ENCODE peak calls at places on chromosomes 4 and X, in ten cellular contexts. N is hepatocyte; S is LHCN-M2; I is stimulated activated CD4-positive, alpha-beta T cell treated with anti-CD3 and anti-CD28 coated beads, Interleukin-4, amount 100 ng/mL, for 4 hours; P is KG1; O is NCI-H187; K is stimulated activated CD8-positive, alpha-beta memory T cell treated with anti-CD3 and anti-CD28 coated beads, Interleukin-7, amount 100 ng/mL, for 24 hours; Y is ureter; D is NCI-H460; G is SHP77 treated with DMSO at 0.1 percent for 48 hours. T is an unnamed sample.

GRCh38 chr4:140944539-140944938 is 188.4 kb upstream of the TBC1D9 start:
- DNase-seq in N (no peak), I (no peak), D (no peak), O (no peak), S (peak), K (no peak), P (no peak), Y (no peak), G (no peak), T (no peak)

GRCh38 chr4:151165205-151166000 is 66.0 kb downstream of the RPS3A start:
- DNase-seq in D (no peak), N (no peak), G (no peak), K (no peak), S (peak), P (no peak), I (no peak), O (no peak), Y (no peak), T (no peak)

GRCh38 chr4:174553828-174554227 is 31.5 kb upstream of the HPGD start:
- DNase-seq in Y (no peak), G (no peak), K (no peak), N (no peak), S (peak), O (no peak), D (no peak), P (no peak), I (no peak), T (no peak)

GRCh38 chrX:154136627-154137161 is 7.3 kb upstream of the OPN1LW start:
- DNase-seq in Y (peak), K (peak), I (peak), O (no peak), G (no peak), D (peak), S (peak), N (peak), P (no peak), T (peak)

GRCh38 chrX:39688576-39689373 is 409.0 kb downstream of the BCOR start:
- DNase-seq in G (no peak), K (no peak), N (peak), D (peak), Y (no peak), O (peak), P (no peak), S (peak), I (peak), T (peak)

GRCh38 chr4:164937576-164938270 is 39.7 kb downstream of the TRIM61 start:
- DNase-seq in G (no peak), Y (no peak), D (peak), S (no peak), P (no peak), N (peak), O (no peak), I (no peak), K (no peak), T (no peak)

GRCh38 chrX:120468071-120468470 is 1.0 kb downstream of the LAMP2 start:
- DNase-seq in K (no peak), O (no peak), I (no peak), S (no peak), G (no peak), D (no peak), P (no peak), N (no peak), Y (no peak), T (no peak)

GRCh38 chrX:28901637-28902036 is 314.4 kb downstream of the IL1RAPL1 start:
- DNase-seq in S (no peak), I (no peak), G (no peak), P (no peak), N (no peak), D (no peak), O (no peak), Y (no peak), K (no peak), T (no peak)

GRCh38 chrX:110276778-110277177 is 41.1 kb downstream of the AMMECR1 start:
- DNase-seq in I (no peak), Y (no peak), D (no peak), O (no peak), S (no peak), K (no peak), G (no peak), N (no peak), P (no peak), T (no peak)

GRCh38 chr4:83618431-83618830 is 82.5 kb downstream of the GPAT3 start:
- DNase-seq in D (peak), I (no peak), G (no peak), P (no peak), O (no peak), Y (no peak), N (peak), K (no peak), S (peak), T (no peak)

GRCh38 chrX:2336181-2336580 is 164.6 kb downstream of the DHRSX start:
- DNase-seq in K (no peak), S (no peak), D (no peak), P (no peak), Y (no peak), N (no peak), I (no peak), G (no peak), O (no peak), T (no peak)

GRCh38 chrX:49930046-49930445 is 7.7 kb downstream of the CLCN5 start:
- DNase-seq in Y (no peak), O (no peak), D (no peak), S (peak), N (no peak), K (no peak), P (no peak), I (no peak), G (no peak), T (no peak)

GRCh38 chr4:23324291-23324690 is 565.6 kb downstream of the PPARGC1A start:
- DNase-seq in G (no peak), K (no peak), I (no peak), P (no peak), Y (no peak), S (peak), N (no peak), O (no peak), D (no peak), T (no peak)

GRCh38 chr4:107283587-107284559 is 247.8 kb upstream of the DKK2 start:
- DNase-seq in O (no peak), I (no peak), S (peak), D (no peak), K (no peak), Y (no peak), P (no peak), N (peak), G (no peak), T (no peak)

GRCh38 chr4:38609614-38610013 is 54.4 kb upstream of the KLF3 start:
- DNase-seq in G (no peak), D (no peak), N (no peak), Y (no peak), S (no peak), I (no peak), O (no peak), P (no peak), K (no peak), T (no peak)

GRCh38 chr4:36737691-36738090 is 456.3 kb downstream of the DTHD1 start:
- DNase-seq in D (no peak), O (no peak), Y (no peak), N (no peak), G (no peak), I (no peak), S (no peak), K (no peak), P (no peak), T (no peak)

GRCh38 chr4:98027827-98028226 is 115.4 kb downstream of the STPG2 start:
- DNase-seq in O (no peak), D (peak), P (no peak), S (peak), I (no peak), G (no peak), Y (no peak), K (no peak), N (peak), T (no peak)

GRCh38 chrX:57379296-57379695 is 92.8 kb downstream of the FAAH2 start:
- DNase-seq in N (no peak), P (no peak), K (no peak), I (no peak), D (no peak), O (no peak), S (no peak), G (no peak), Y (no peak), T (no peak)

GRCh38 chr4:8849266-8850073 is 22.2 kb downstream of the HMX1 start:
- DNase-seq in I (no peak), Y (no peak), D (no peak), P (no peak), O (no peak), G (no peak), K (no peak), N (no peak), S (no peak), T (no peak)

GRCh38 chrX:2862404-2862803 is 33.7 kb downstream of the GYG2 start:
- DNase-seq in I (no peak), D (no peak), O (no peak), G (no peak), S (no peak), P (no peak), Y (no peak), N (no peak), K (no peak), T (no peak)

GRCh38 chr4:24104173-24104572 is 214.3 kb upstream of the PPARGC1A start:
- DNase-seq in P (no peak), K (no peak), Y (no peak), G (no peak), S (peak), O (no peak), I (no peak), D (no peak), N (no peak), T (no peak)

GRCh38 chr4:83890816-83891215 is 354.9 kb downstream of the GPAT3 start:
- DNase-seq in P (no peak), N (no peak), D (no peak), G (no peak), Y (no peak), S (peak), K (no peak), I (no peak), O (no peak), T (no peak)

GRCh38 chr4:67929447-67929846 is 33.8 kb downstream of the TMPRSS11A start:
- DNase-seq in S (peak), O (no peak), Y (no peak), G (no peak), P (no peak), N (no peak), I (no peak), K (no peak), D (no peak), T (no peak)

GRCh38 chrX:18997916-18998315 is 14.0 kb upstream of the PHKA2 start:
- DNase-seq in O (no peak), S (no peak), P (no peak), I (no peak), K (no peak), N (no peak), Y (no peak), G (no peak), D (no peak), T (no peak)

GRCh38 chrX:12137982-12138365 is 299 bp upstream of the FRMPD4 start:
- DNase-seq in S (peak), P (no peak), K (no peak), D (no peak), Y (no peak), O (no peak), I (no peak), N (no peak), G (no peak), T (no peak)

GRCh38 chr4:13164783-13165371 is 319.3 kb downstream of the RAB28 start:
- DNase-seq in I (no peak), O (no peak), P (no peak), D (no peak), Y (no peak), N (no peak), S (no peak), G (no peak), K (no peak), T (no peak)

GRCh38 chr4:67651536-67651935 is 49.4 kb downstream of the UBA6 start:
- DNase-seq in P (no peak), Y (no peak), I (no peak), G (no peak), N (no peak), O (no peak), S (no peak), D (no peak), K (no peak), T (no peak)

GRCh38 chr4:111961806-111962205 is 183.4 kb upstream of the FAM241A start:
- DNase-seq in S (peak), I (no peak), Y (no peak), K (no peak), D (no peak), N (no peak), P (no peak), O (no peak), G (no peak), T (no peak)

GRCh38 chr4:95548738-95549245 is at the start of gene UNC5C:
- DNase-seq in K (no peak), Y (peak), I (no peak), D (no peak), S (peak), O (no peak), G (no peak), P (no peak), N (peak), T (no peak)

GRCh38 chr4:24105183-24106039 is 215.6 kb upstream of the PPARGC1A start:
- DNase-seq in O (no peak), P (no peak), N (peak), K (no peak), I (no peak), G (no peak), S (peak), Y (no peak), D (no peak), T (no peak)

GRCh38 chr4:183876268-183876934 is 28.7 kb upstream of the STOX2 start:
- DNase-seq in O (no peak), Y (peak), K (no peak), N (peak), S (peak), I (no peak), D (no peak), G (no peak), P (no peak), T (peak)

GRCh38 chr4:26574563-26574962 is 9.3 kb upstream of the TBC1D19 start:
- DNase-seq in D (no peak), O (no peak), S (no peak), K (no peak), P (no peak), N (no peak), G (no peak), I (no peak), Y (no peak), T (no peak)

GRCh38 chrX:103343105-103343504 is 13.1 kb downstream of the TCEAL7 start:
- DNase-seq in S (peak), O (no peak), Y (peak), N (peak), D (peak), G (no peak), K (no peak), I (peak), P (peak), T (peak)

GRCh38 chr4:82500106-82500738 is 61.6 kb downstream of the TMEM150C start:
- DNase-seq in D (no peak), P (no peak), Y (no peak), O (no peak), I (no peak), K (no peak), G (no peak), S (no peak), N (no peak), T (peak)

GRCh38 chr4:13399257-13399656 is 84.9 kb downstream of the RAB28 start:
- DNase-seq in P (no peak), N (no peak), Y (no peak), I (no peak), D (no peak), S (peak), K (no peak), O (no peak), G (no peak), T (no peak)

GRCh38 chr4:158162637-158163036 is 10.2 kb downstream of the GASK1B start:
- DNase-seq in N (peak), S (peak), I (no peak), P (no peak), K (no peak), D (no peak), Y (no peak), G (no peak), O (no peak), T (no peak)

T was measured in NCI-H510A treated with DMSO at 0.1 percent for 48 hours.